ENCODE peak calls at places on chromosomes 1 and 21, in ten cellular contexts. D, A, N, X, K, W, J, G, I and Y are unnamed samples.

GRCh38 chr1:31704261-31705079 is 653 bp upstream of the COL16A1 start:
- DNase-seq in G (peak), K (no peak), N (peak), D (no peak), I (peak), W (no peak), A (peak), J (no peak), X (no peak), Y (peak)

GRCh38 chr1:39852876-39853275 is 30.4 kb downstream of the TRIT1 start:
- DNase-seq in X (no peak), G (no peak), J (no peak), A (no peak), W (no peak), I (no peak), D (no peak), N (no peak), K (no peak), Y (no peak)

GRCh38 chr1:193115629-193116227 is 6.1 kb upstream of the CDC73 start:
- DNase-seq in X (no peak), N (peak), J (no peak), I (no peak), W (no peak), D (no peak), A (no peak), K (no peak), G (peak), Y (no peak)

GRCh38 chr1:28296401-28297220 is 32.2 kb upstream of the MED18 start:
- DNase-seq in X (no peak), D (peak), J (no peak), G (no peak), I (peak), A (peak), K (peak), N (peak), W (peak), Y (peak)

GRCh38 chr1:205013683-205014367 is 29.2 kb upstream of the CNTN2 start:
- DNase-seq in X (no peak), I (peak), A (no peak), J (peak), D (no peak), N (no peak), W (no peak), K (no peak), G (peak), Y (peak)

GRCh38 chr1:204321665-204322064 is 38.1 kb downstream of the PLEKHA6 start:
- DNase-seq in I (no peak), W (no peak), N (peak), K (no peak), D (no peak), A (no peak), X (no peak), G (no peak), J (peak), Y (no peak)

GRCh38 chr1:230465701-230466100 is 39.6 kb upstream of the PGBD5 start:
- DNase-seq in J (no peak), D (no peak), K (no peak), A (no peak), W (no peak), G (no peak), N (no peak), X (no peak), I (no peak), Y (no peak)

GRCh38 chr1:6446665-6447015 is 19.3 kb downstream of the TNFRSF25 start:
- DNase-seq in D (no peak), G (no peak), A (no peak), J (no peak), X (no peak), N (no peak), K (no peak), W (no peak), I (no peak), Y (no peak)

GRCh38 chr1:114745351-114745750 is 12.4 kb downstream of the CSDE1 start:
- DNase-seq in K (no peak), I (no peak), J (no peak), A (no peak), G (no peak), W (no peak), D (no peak), X (no peak), N (no peak), Y (no peak)

GRCh38 chr1:21323091-21323490 is 32.8 kb upstream of the ECE1 start:
- DNase-seq in J (no peak), K (peak), N (peak), A (no peak), I (no peak), W (no peak), X (no peak), G (peak), D (no peak), Y (no peak)

GRCh38 chr1:69175078-69175477 is 392.6 kb upstream of the LRRC7 start:
- DNase-seq in K (no peak), N (no peak), G (no peak), W (no peak), D (no peak), A (no peak), X (no peak), J (no peak), I (no peak), Y (no peak)

GRCh38 chr21:41926068-41926806 is 27.6 kb downstream of the C2CD2 start:
- DNase-seq in K (no peak), X (peak), D (no peak), N (peak), A (no peak), W (no peak), J (no peak), G (peak), I (no peak), Y (peak)

GRCh38 chr1:184298321-184299052 is 88.3 kb upstream of the C1orf21 start:
- DNase-seq in X (no peak), K (no peak), W (no peak), G (no peak), I (no peak), A (no peak), D (no peak), N (peak), J (no peak), Y (no peak)

GRCh38 chr1:239555350-239555749 is 169.0 kb downstream of the CHRM3 start:
- DNase-seq in I (no peak), W (no peak), X (no peak), J (no peak), K (no peak), A (no peak), N (no peak), D (no peak), G (no peak), Y (no peak)

GRCh38 chr1:168092566-168093355 is 44.0 kb downstream of the GPR161 start:
- DNase-seq in G (peak), I (no peak), K (no peak), X (no peak), D (peak), N (no peak), J (no peak), W (no peak), A (no peak), Y (no peak)

GRCh38 chr1:162609306-162609705 is 23.0 kb upstream of the DDR2 start:
- DNase-seq in N (no peak), J (no peak), X (no peak), G (no peak), K (no peak), I (no peak), D (no peak), W (no peak), A (no peak), Y (no peak)

GRCh38 chr1:59408608-59409007 is 111.7 kb downstream of the FGGY start:
- DNase-seq in N (peak), G (no peak), K (no peak), J (no peak), I (no peak), X (no peak), W (no peak), D (no peak), A (no peak), Y (no peak)

GRCh38 chr1:63960326-63960725 is 186.5 kb downstream of the ROR1 start:
- DNase-seq in A (no peak), J (no peak), W (no peak), G (peak), X (no peak), N (peak), K (no peak), D (no peak), I (no peak), Y (no peak)

GRCh38 chr1:84571150-84571535 is 3.1 kb downstream of the CTBS start:
- DNase-seq in I (no peak), K (no peak), X (no peak), J (no peak), W (no peak), D (no peak), G (peak), A (no peak), N (no peak), Y (no peak)

GRCh38 chr1:11501906-11502485 is 23.0 kb downstream of the DISP3 start:
- DNase-seq in A (no peak), X (no peak), D (no peak), G (no peak), K (no peak), J (no peak), W (no peak), N (no peak), I (no peak), Y (no peak)

GRCh38 chr1:161962094-161962887 is 61.4 kb downstream of the OLFML2B start:
- DNase-seq in I (no peak), X (peak), N (peak), W (no peak), D (no peak), G (peak), K (no peak), J (no peak), A (no peak), Y (no peak)

GRCh38 chr1:240295811-240296210 is 204.1 kb downstream of the FMN2 start:
- DNase-seq in G (no peak), J (no peak), D (no peak), W (no peak), I (no peak), A (no peak), X (no peak), N (no peak), K (no peak), Y (no peak)

GRCh38 chr21:44880762-44881585 is 7.5 kb upstream of the PTTG1IP start:
- DNase-seq in K (no peak), D (no peak), G (peak), J (peak), W (no peak), N (peak), I (no peak), A (no peak), X (no peak), Y (no peak)

GRCh38 chr1:62784509-62785365 is 805 bp downstream of the ATG4C start:
- DNase-seq in N (peak), A (no peak), K (no peak), I (peak), G (no peak), X (no peak), J (no peak), D (peak), W (no peak), Y (no peak)

GRCh38 chr1:184524248-184524647 is 137.4 kb downstream of the C1orf21 start:
- DNase-seq in J (no peak), K (no peak), G (peak), N (no peak), A (no peak), I (no peak), W (no peak), X (no peak), D (no peak), Y (no peak)

GRCh38 chr21:44962481-44962966 is 22.7 kb downstream of the SLX9 start:
- DNase-seq in A (no peak), D (no peak), K (no peak), J (peak), X (no peak), G (peak), W (no peak), N (peak), I (no peak), Y (peak)

GRCh38 chr1:210123924-210124589 is 108.5 kb upstream of the SERTAD4 start:
- DNase-seq in I (no peak), N (peak), D (peak), W (no peak), J (no peak), K (no peak), G (peak), A (no peak), X (no peak), Y (no peak)

GRCh38 chr1:198892065-198892464 is 253.2 kb downstream of the PTPRC start:
- DNase-seq in W (no peak), D (no peak), G (no peak), A (no peak), X (no peak), I (no peak), K (peak), N (peak), J (no peak), Y (no peak)

GRCh38 chr1:52357397-52357796 is 8.6 kb downstream of the CC2D1B start:
- DNase-seq in X (no peak), D (no peak), A (no peak), J (no peak), I (no peak), N (no peak), G (no peak), K (no peak), W (no peak), Y (no peak)

GRCh38 chr1:24380508-24380907 is 33.1 kb downstream of the STPG1 start:
- DNase-seq in D (no peak), J (no peak), K (no peak), A (no peak), X (no peak), G (no peak), W (no peak), N (no peak), I (no peak), Y (peak)

GRCh38 chr21:44085491-44086321 is 21.5 kb upstream of the PWP2 start:
- DNase-seq in W (no peak), D (no peak), G (no peak), J (peak), A (no peak), N (no peak), X (no peak), I (no peak), K (no peak), Y (peak)

GRCh38 chr1:116033322-116033721 is 57.0 kb downstream of the SLC22A15 start:
- DNase-seq in J (no peak), K (no peak), G (peak), N (no peak), D (no peak), W (no peak), X (no peak), A (no peak), I (peak), Y (no peak)

GRCh38 chr21:41725421-41726021 is 41.3 kb downstream of the RIPK4 start:
- DNase-seq in J (no peak), I (no peak), N (no peak), G (no peak), K (no peak), A (no peak), X (no peak), W (no peak), D (no peak), Y (no peak)

GRCh38 chr1:25194054-25194453 is 38.2 kb downstream of the SYF2 start:
- DNase-seq in A (no peak), N (no peak), I (no peak), X (no peak), G (no peak), K (no peak), W (no peak), D (no peak), J (no peak), Y (no peak)

GRCh38 chr1:87792094-87792493 is 463.4 kb downstream of the LMO4 start:
- DNase-seq in I (no peak), X (no peak), G (no peak), A (no peak), W (no peak), N (no peak), D (no peak), J (no peak), K (no peak), Y (no peak)

GRCh38 chr1:205339717-205340116 is 17.0 kb downstream of the KLHDC8A start:
- DNase-seq in A (no peak), G (no peak), D (no peak), I (no peak), N (no peak), W (no peak), K (no peak), X (peak), J (no peak), Y (no peak)